ENCODE peak calls at places on chromosomes 4 and X, in seven cellular contexts. G is GM23248, R is A673, X is right lobe of liver, T is mucosa of descending colon, P is left ventricle myocardium inferior, L is breast epithelium. H is an unnamed sample. For H3K4me1, H3K36me3 and H3K9me3, the result is how much of the 10 kb centered on the place peaks cover.

GRCh38 chrX:18099745-18100144 is 120.9 kb downstream of the BEND2 start:
- DNase-seq in G (no peak), R (no peak), X (no peak), T (no peak), P (no peak), L (no peak), H (no peak)

GRCh38 chr4:82621212-82621611 is 59.4 kb upstream of the TMEM150C start:
- DNase-seq in G (no peak), R (no peak), X (no peak), T (no peak), P (no peak), L (no peak), H (no peak)

GRCh38 chr4:138522366-138522765 is 280.2 kb upstream of the SLC7A11 start:
- DNase-seq in G (peak), R (peak), X (no peak), T (no peak), P (no peak), L (no peak), H (no peak)

GRCh38 chr4:13537832-13538177 is 6.5 kb downstream of the NKX3-2 start:
- DNase-seq in G (no peak), R (no peak), X (no peak), T (no peak), P (no peak), L (no peak), H (no peak)

GRCh38 chrX:71542411-71542810 is 9.5 kb downstream of the OGT start:
- DNase-seq in G (peak), R (peak), X (no peak), T (no peak), P (no peak), L (no peak), H (no peak)

GRCh38 chrX:41384041-41384705 is 50.2 kb downstream of the DDX3X start:
- DNase-seq in G (peak), R (peak), X (peak), T (peak), P (peak), L (no peak), H (no peak)

GRCh38 chr4:55386840-55387239 is 8.9 kb upstream of the TMEM165 start:
- DNase-seq in G (no peak), R (no peak), X (no peak), T (no peak), P (no peak), L (no peak), H (no peak)

GRCh38 chrX:131729295-131729694 is 185.4 kb downstream of the OR13H1 start:
- DNase-seq in G (no peak), R (peak), X (peak), T (peak), P (no peak), L (no peak), H (no peak)

GRCh38 chr4:125355791-125356190 is 41.0 kb downstream of the FAT4 start:
- DNase-seq in G (no peak), R (no peak), X (no peak), T (no peak), P (no peak), L (no peak), H (no peak)

GRCh38 chr4:137909910-137910309 is 332.2 kb downstream of the SLC7A11 start:
- DNase-seq in G (peak), R (peak), X (no peak), T (no peak), P (no peak), L (peak), H (peak)

GRCh38 chrX:106415276-106415895 is 196.4 kb upstream of the RADX start:
- DNase-seq in G (peak), R (peak), X (no peak), T (no peak), P (no peak), L (no peak), H (no peak)

GRCh38 chr4:128649575-128650205 is 159.8 kb upstream of the JADE1 start:
- DNase-seq in G (peak), R (no peak), X (no peak), T (no peak), P (no peak), L (no peak), H (no peak)

GRCh38 chrX:40260123-40260751 is 162.5 kb upstream of the BCOR start:
- DNase-seq in G (peak), R (peak), X (no peak), T (no peak), P (no peak), L (no peak), H (no peak)

GRCh38 chrX:47199286-47199685 is 5.7 kb downstream of the UBA1 start:
- DNase-seq in G (no peak), R (no peak), X (no peak), T (no peak), P (no peak), L (no peak), H (no peak)

GRCh38 chr4:174041555-174042110 is 241.8 kb downstream of the FBXO8 start:
- DNase-seq in G (no peak), R (no peak), X (no peak), T (no peak), P (no peak), L (no peak), H (no peak)

GRCh38 chrX:71615056-71615455 is 3.3 kb downstream of the CXCR3 start:
- DNase-seq in G (no peak), R (no peak), X (no peak), T (no peak), P (no peak), L (no peak), H (no peak)

GRCh38 chr4:26171953-26172352 is 148.9 kb upstream of the RBPJ start:
- DNase-seq in G (no peak), R (no peak), X (no peak), T (no peak), P (no peak), L (no peak), H (peak)

GRCh38 chr4:145939241-145939640 is 618 bp upstream of the ZNF827 start:
- DNase-seq in G (peak), R (no peak), X (no peak), T (no peak), P (no peak), L (no peak), H (no peak)

GRCh38 chr4:130393246-130394041 is 1297.5 kb downstream of the C4orf33 start:
- DNase-seq in G (peak), R (no peak), X (no peak), T (no peak), P (no peak), L (no peak), H (no peak)

GRCh38 chr4:176988226-176988625 is 195.5 kb upstream of the VEGFC start:
- DNase-seq in G (peak), R (peak), X (no peak), T (no peak), P (no peak), L (no peak), H (peak)

GRCh38 chr4:179124957-179125356 is 1682.7 kb upstream of the AGA start:
- DNase-seq in G (no peak), R (no peak), X (no peak), T (no peak), P (no peak), L (no peak), H (no peak)

GRCh38 chr4:182978152-182978827 is 61.1 kb upstream of the DCTD start:
- DNase-seq in G (peak), R (peak), X (no peak), T (no peak), P (no peak), L (no peak), H (peak)

GRCh38 chr4:43352859-43353258 is 460.3 kb downstream of the GRXCR1 start:
- DNase-seq in G (no peak), R (no peak), X (no peak), T (no peak), P (no peak), L (no peak), H (no peak)

GRCh38 chr4:43360296-43360695 is 467.8 kb downstream of the GRXCR1 start:
- DNase-seq in G (no peak), R (no peak), X (no peak), T (no peak), P (no peak), L (no peak), H (no peak)

GRCh38 chr4:43353552-43353951 is 461.0 kb downstream of the GRXCR1 start:
- DNase-seq in G (no peak), R (no peak), X (no peak), T (no peak), P (no peak), L (no peak), H (no peak)

GRCh38 chr4:43357252-43357974 is 464.9 kb downstream of the GRXCR1 start:
- DNase-seq in G (no peak), R (no peak), X (no peak), T (no peak), P (no peak), L (no peak), H (no peak)

GRCh38 chr4:43356786-43357185 is 464.3 kb downstream of the GRXCR1 start:
- DNase-seq in G (no peak), R (no peak), X (no peak), T (no peak), P (no peak), L (no peak), H (no peak)
- H3K4me1 ChIP-seq in G (under half), R (under half), X (under half), T (under half), P (under half), L (under half), H (under half)

GRCh38 chr4:139834210-139834609 is 168.6 kb downstream of the MGST2 start:
- DNase-seq in G (no peak), R (no peak), X (no peak), T (no peak), P (no peak), L (no peak), H (no peak)
- H3K36me3 ChIP-seq in G (under half), R (under half), X (under half), T (under half), P (under half), L (under half), H (under half)

GRCh38 chr4:19752600-19752999 is 499.1 kb upstream of the SLIT2 start:
- DNase-seq in G (no peak), R (no peak), X (no peak), T (no peak), P (no peak), L (no peak), H (no peak)

GRCh38 chr4:19756661-19757060 is 495.0 kb upstream of the SLIT2 start:
- DNase-seq in G (no peak), R (no peak), X (no peak), T (no peak), P (no peak), L (no peak), H (no peak)
- H3K9me3 ChIP-seq in G (under half), R (under half), X (under half), T (under half), P (under half), L (under half), H (under half)

GRCh38 chr4:38409852-38410251 is 254.1 kb upstream of the KLF3 start:
- DNase-seq in G (no peak), R (no peak), X (no peak), T (no peak), P (no peak), L (no peak), H (no peak)

GRCh38 chr4:38414410-38414809 is 249.6 kb upstream of the KLF3 start:
- DNase-seq in G (no peak), R (no peak), X (no peak), T (no peak), P (no peak), L (no peak), H (no peak)

GRCh38 chr4:38413524-38414341 is 250.3 kb upstream of the KLF3 start:
- DNase-seq in G (no peak), R (no peak), X (no peak), T (no peak), P (no peak), L (no peak), H (no peak)

GRCh38 chr4:38412137-38412536 is 251.9 kb upstream of the KLF3 start:
- DNase-seq in G (no peak), R (no peak), X (peak), T (peak), P (peak), L (no peak), H (no peak)

DNA sequence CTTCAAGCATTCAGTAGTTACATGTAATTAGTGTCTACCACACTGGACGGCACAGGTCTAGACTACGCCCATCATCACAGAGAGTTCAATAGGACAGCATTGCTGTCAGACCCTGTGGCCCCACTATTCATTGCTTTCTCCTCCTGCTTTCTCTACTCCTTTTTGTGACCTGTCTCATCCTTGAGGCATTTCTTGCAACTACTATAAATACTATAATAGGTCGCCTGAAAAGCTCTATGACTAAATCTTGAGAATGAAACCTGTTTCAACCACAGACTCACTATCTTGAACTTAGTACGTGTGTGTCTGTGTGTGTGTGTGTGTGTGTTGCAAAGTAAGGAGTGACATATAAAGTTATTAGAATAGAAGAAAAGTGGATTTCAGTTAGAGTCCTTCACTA is 252.9 kb upstream of the KLF3 start:
- DNase-seq in G (no peak), R (no peak), X (no peak), T (no peak), P (no peak), L (no peak), H (no peak)
- H3K4me1 ChIP-seq in G (under half), R (under half), X (under half), T (under half), P (under half), L (under half), H (under half)

DNA sequence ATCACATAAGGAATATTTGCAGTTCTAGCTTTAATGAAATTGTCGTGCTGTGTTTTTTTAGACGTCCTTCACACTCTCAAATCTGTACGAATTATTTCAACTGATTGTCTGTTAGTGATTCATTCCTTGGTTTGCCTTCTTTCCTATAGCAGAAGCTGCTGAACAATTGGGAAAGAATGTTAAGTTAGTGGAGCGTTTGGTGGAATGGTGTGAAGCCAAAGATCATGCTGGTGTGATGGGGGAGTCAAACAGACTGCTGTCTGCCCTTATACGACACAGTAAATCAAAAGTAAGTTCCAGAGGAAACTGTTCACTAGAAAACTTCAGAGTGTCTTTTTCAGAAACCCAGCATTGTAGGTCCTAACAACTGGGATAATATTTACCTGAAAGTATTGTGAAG is 159.9 kb downstream of the RAP1GDS1 start:
- DNase-seq in G (peak), R (no peak), X (no peak), T (no peak), P (no peak), L (no peak), H (no peak)
- H3K36me3 ChIP-seq in G (half or more), R (under half), X (under half), T (under half), P (half or more), L (under half), H (half or more)

DNA sequence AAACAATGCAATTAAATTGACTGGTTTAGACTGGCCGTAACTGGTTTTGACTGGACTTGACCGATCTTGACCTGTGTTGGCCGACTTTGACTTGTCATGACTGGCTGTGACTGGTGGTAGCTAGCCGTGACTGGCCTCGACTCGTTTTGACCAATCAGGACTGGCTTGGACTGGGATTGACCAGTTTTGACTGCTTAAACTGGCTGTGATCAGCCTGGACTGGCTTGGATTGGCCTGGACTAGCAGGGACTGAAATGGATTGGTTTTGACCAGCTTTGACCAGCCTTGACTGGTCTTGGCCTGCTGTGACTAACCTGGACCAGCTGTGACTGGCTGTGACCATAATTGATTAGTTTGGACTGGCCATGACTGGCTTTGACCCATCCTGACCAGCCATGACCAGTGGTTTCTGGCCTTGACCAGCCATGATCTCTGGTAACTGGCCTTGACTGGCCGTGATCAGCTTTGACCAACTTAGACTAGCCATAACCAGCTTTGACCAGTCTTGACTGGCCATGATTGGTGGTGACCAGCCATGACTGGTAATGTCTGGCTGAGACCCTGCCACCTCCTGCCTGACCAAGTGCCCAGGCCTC is 13.1 kb downstream of the SUV39H1 start:
- DNase-seq in G (no peak), R (no peak), X (no peak), T (no peak), P (no peak), L (no peak), H (no peak)
- H3K9me3 ChIP-seq in G (under half), R (under half), X (under half), T (under half), P (under half), L (under half), H (under half)

GRCh38 chr4:117527601-117528000 is 442.2 kb upstream of the TRAM1L1 start:
- DNase-seq in G (no peak), R (no peak), X (no peak), T (no peak), P (no peak), L (no peak), H (no peak)

GRCh38 chr4:117529401-117529800 is 444.0 kb upstream of the TRAM1L1 start:
- DNase-seq in G (no peak), R (no peak), X (no peak), T (no peak), P (no peak), L (no peak), H (peak)

DNA sequence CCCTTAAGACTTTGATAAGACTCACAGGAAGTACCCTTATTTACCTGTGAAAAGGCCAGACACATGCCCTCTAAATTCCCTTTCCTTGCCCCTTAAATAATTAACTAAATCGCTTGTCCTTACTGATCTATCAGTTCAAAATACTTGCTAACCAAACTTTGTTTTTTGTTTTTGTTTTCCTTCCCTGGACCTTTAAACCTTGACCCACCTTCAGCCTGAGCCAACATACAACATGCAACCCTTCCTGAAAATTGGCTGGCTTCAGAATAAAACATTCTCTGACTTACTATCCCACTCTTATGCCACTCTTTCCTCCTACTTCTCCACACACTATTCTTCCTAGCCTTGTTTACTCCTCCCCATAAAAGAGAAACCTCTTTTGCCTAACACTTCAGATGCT is 448.1 kb upstream of the TRAM1L1 start:
- DNase-seq in G (no peak), R (no peak), X (no peak), T (no peak), P (no peak), L (no peak), H (no peak)
- H3K4me1 ChIP-seq in G (under half), R (under half), X (under half), T (under half), P (under half), L (under half), H (under half)

GRCh38 chr4:6953751-6954380 is 44.2 kb downstream of the TBC1D14 start:
- DNase-seq in G (peak), R (peak), X (peak), T (peak), P (peak), L (peak), H (no peak)
- H3K36me3 ChIP-seq in G (under half), R (under half), X (under half), T (under half), P (under half), L (under half), H (under half)

DNA sequence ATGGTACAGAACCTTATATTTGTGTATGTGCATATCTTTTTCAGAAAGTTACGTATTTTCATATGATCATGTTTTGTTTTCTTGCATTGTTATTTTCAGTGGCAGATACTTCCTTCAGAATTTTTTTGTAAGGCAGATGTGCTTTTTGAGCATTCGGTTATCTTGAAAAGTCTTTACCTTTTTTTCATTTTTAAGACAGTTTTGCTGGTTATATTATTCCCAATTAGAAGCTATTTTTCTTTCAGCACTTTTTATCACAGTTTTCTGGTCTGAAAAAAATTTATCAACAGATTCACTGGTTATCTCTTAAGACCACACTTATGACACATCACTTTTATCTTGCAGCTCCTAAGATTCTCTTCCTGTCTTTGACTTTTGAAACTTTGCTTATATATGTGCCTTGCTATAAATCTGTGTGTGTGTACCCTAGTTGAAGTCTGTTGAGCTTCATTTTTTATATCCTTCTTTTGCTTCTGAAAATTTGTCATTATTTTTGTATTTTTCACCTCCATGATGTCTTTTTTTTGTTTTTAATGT is 53.1 kb downstream of the ZNF732 start:
- DNase-seq in G (no peak), R (no peak), X (no peak), T (no peak), P (no peak), L (no peak), H (no peak)
- H3K9me3 ChIP-seq in G (under half), R (half or more), X (under half), T (half or more), P (half or more), L (half or more), H (under half)

DNA sequence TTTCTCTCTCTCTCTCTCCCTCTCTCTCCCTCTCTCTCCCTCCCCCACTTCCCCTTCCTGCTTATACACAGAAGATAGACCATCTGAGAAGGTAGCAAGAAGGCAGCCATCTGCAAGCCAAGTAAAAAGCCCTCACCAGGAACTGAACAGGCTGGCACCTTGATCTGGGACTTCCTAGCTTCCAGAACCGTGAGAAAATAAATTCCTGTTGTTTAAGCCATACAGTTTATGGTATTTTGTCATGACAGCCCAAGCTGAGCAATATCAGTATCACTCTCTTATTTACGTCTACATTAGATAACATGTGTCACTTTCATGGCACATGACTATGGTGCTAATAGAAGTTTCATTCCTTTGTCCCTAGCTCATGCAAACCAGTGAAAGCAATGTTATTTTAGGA is 581.1 kb downstream of the INPP4B start:
- DNase-seq in G (peak), R (no peak), X (no peak), T (no peak), P (no peak), L (no peak), H (no peak)
- H3K4me1 ChIP-seq in G (under half), R (under half), X (under half), T (under half), P (under half), L (under half), H (under half)